ENCODE peak calls at places on chromosome 22, in seven cellular contexts. Q, O, B, M, G, A and U are unnamed samples.

GRCh38 chr22:50542416-50542927 is 3.2 kb upstream of the KLHDC7B start:
- DNase-seq in O (no peak), G (no peak), A (peak), M (no peak), Q (peak), B (no peak), U (peak)

GRCh38 chr22:49208768-49209252 is 618.9 kb downstream of the BRD1 start:
- DNase-seq in G (no peak), B (no peak), Q (no peak), O (no peak), A (no peak), M (peak), U (peak)

GRCh38 chr22:19707347-19708322 is 6.7 kb upstream of the SEPTIN5 start:
- DNase-seq in A (peak), Q (no peak), B (no peak), G (no peak), M (no peak), O (no peak), U (no peak)

GRCh38 chr22:17786435-17787158 is 12.3 kb upstream of the BID start:
- DNase-seq in G (no peak), O (no peak), Q (no peak), M (no peak), B (no peak), A (peak), U (peak)

GRCh38 chr22:45064313-45065268 is 54.8 kb upstream of the PHF21B start:
- DNase-seq in A (no peak), G (peak), B (no peak), Q (peak), O (no peak), M (no peak), U (no peak)

GRCh38 chr22:45462034-45462655 is 40.5 kb upstream of the FBLN1 start:
- DNase-seq in Q (no peak), O (no peak), B (no peak), M (no peak), A (peak), G (no peak), U (no peak)

GRCh38 chr22:45430871-45431270 is 17.4 kb downstream of the RIBC2 start:
- DNase-seq in Q (no peak), O (no peak), G (no peak), M (no peak), B (no peak), A (peak), U (no peak)

GRCh38 chr22:26585104-26585790 is 4.7 kb downstream of the TPST2 start:
- DNase-seq in G (no peak), M (no peak), B (no peak), Q (no peak), O (no peak), A (peak), U (peak)

GRCh38 chr22:33519140-33519973 is 400.9 kb downstream of the LARGE1 start:
- DNase-seq in M (no peak), G (peak), A (no peak), Q (peak), B (no peak), O (no peak), U (no peak)

GRCh38 chr22:29307658-29308147 is 1.3 kb downstream of the GAS2L1 start:
- DNase-seq in B (no peak), M (no peak), A (no peak), O (no peak), G (no peak), Q (no peak), U (no peak)

GRCh38 chr22:30044369-30044768 is 35.9 kb upstream of the HORMAD2 start:
- DNase-seq in O (no peak), A (no peak), B (no peak), M (no peak), G (no peak), Q (no peak), U (peak)

GRCh38 chr22:25067851-25068421 is 115.4 kb downstream of the KIAA1671 start:
- DNase-seq in A (peak), O (peak), B (peak), G (peak), M (no peak), Q (peak), U (no peak)

GRCh38 chr22:45290410-45290936 is 5.7 kb downstream of the UPK3A start:
- DNase-seq in O (no peak), A (peak), M (no peak), B (no peak), Q (no peak), G (no peak), U (no peak)

GRCh38 chr22:24845036-24845918 is 39.3 kb downstream of the SGSM1 start:
- DNase-seq in B (no peak), M (no peak), A (peak), G (no peak), O (no peak), Q (peak), U (no peak)

GRCh38 chr22:41238570-41239442 is 1.9 kb downstream of the CHADL start:
- DNase-seq in Q (no peak), M (no peak), G (no peak), B (no peak), O (no peak), A (no peak), U (no peak)

GRCh38 chr22:30457964-30458363 is 13.9 kb downstream of the SEC14L3 start:
- DNase-seq in A (no peak), O (no peak), G (no peak), Q (no peak), M (no peak), B (no peak), U (peak)

GRCh38 chr22:22431271-22432220 is 77.0 kb downstream of the ZNF280B start:
- DNase-seq in A (peak), B (peak), Q (peak), G (peak), O (no peak), M (no peak), U (peak)

GRCh38 chr22:47628477-47629272 is 866.2 kb downstream of the TBC1D22A start:
- DNase-seq in M (peak), B (no peak), A (no peak), G (no peak), Q (no peak), O (no peak), U (peak)

GRCh38 chr22:36321797-36322601 is 65.8 kb downstream of the MYH9 start:
- DNase-seq in O (no peak), G (no peak), B (no peak), M (no peak), A (no peak), Q (no peak), U (no peak)

GRCh38 chr22:41481131-41481830 is 12.4 kb downstream of the ACO2 start:
- DNase-seq in Q (no peak), O (no peak), A (peak), M (no peak), G (no peak), B (no peak), U (no peak)

GRCh38 chr22:27331526-27332281 is 469.9 kb downstream of the MN1 start:
- DNase-seq in A (peak), Q (no peak), G (no peak), M (no peak), B (no peak), O (no peak), U (no peak)

GRCh38 chr22:39959640-39960447 is at the start of gene TMA7B:
- DNase-seq in Q (peak), O (no peak), A (no peak), G (peak), B (peak), M (no peak), U (no peak)

GRCh38 chr22:35451602-35452001 is 51.7 kb downstream of the MCM5 start:
- DNase-seq in G (no peak), O (no peak), B (no peak), M (no peak), A (no peak), Q (no peak), U (no peak)

GRCh38 chr22:30214703-30215405 is 31.7 kb downstream of the LIF start:
- DNase-seq in O (no peak), Q (no peak), A (no peak), M (no peak), B (no peak), G (no peak), U (no peak)

GRCh38 chr22:48238966-48239365 is 1476.5 kb downstream of the TBC1D22A start:
- DNase-seq in Q (no peak), A (no peak), B (no peak), G (no peak), M (peak), O (no peak), U (peak)

GRCh38 chr22:50722716-50723428 is 15.1 kb upstream of the ACR start:
- DNase-seq in A (no peak), Q (no peak), B (no peak), O (no peak), G (no peak), M (no peak), U (no peak)

GRCh38 chr22:46142548-46143490 is 7.5 kb upstream of the PPARA start:
- DNase-seq in O (no peak), Q (no peak), B (no peak), G (no peak), M (no peak), A (no peak), U (no peak)

GRCh38 chr22:44309137-44309536 is 3.6 kb downstream of the SHISAL1 start:
- DNase-seq in M (no peak), G (no peak), O (no peak), Q (no peak), B (no peak), A (peak), U (no peak)

GRCh38 chr22:35046744-35047462 is 19.1 kb upstream of the ISX start:
- DNase-seq in B (no peak), M (no peak), O (no peak), A (no peak), Q (no peak), G (no peak), U (no peak)

GRCh38 chr22:38291201-38291777 is 18.5 kb upstream of the TMEM184B start:
- DNase-seq in O (no peak), B (no peak), A (no peak), M (no peak), G (no peak), Q (no peak), U (no peak)

GRCh38 chr22:43346521-43346929 is 3.4 kb upstream of the SCUBE1 start:
- DNase-seq in G (peak), M (peak), B (peak), O (no peak), Q (peak), A (peak), U (peak)

GRCh38 chr22:19994851-19995610 is 21.6 kb downstream of the ARVCF start:
- DNase-seq in A (no peak), O (no peak), M (no peak), Q (no peak), G (no peak), B (no peak), U (no peak)

GRCh38 chr22:22454997-22455396 is 53.5 kb downstream of the ZNF280B start:
- DNase-seq in A (no peak), Q (no peak), O (no peak), B (no peak), G (no peak), M (no peak), U (no peak)

GRCh38 chr22:42279425-42280020 is 9.1 kb upstream of the TCF20 start:
- DNase-seq in M (no peak), O (no peak), B (no peak), A (peak), G (no peak), Q (no peak), U (no peak)

GRCh38 chr22:26462971-26463661 is 20.5 kb downstream of the HPS4 start:
- DNase-seq in O (no peak), Q (no peak), B (no peak), A (no peak), M (no peak), G (no peak), U (no peak)

GRCh38 chr22:36659762-36660509 is 43.6 kb downstream of the CACNG2 start:
- DNase-seq in A (peak), G (peak), B (no peak), Q (peak), M (peak), O (peak), U (peak)

GRCh38 chr22:20977019-20977418 is 5.1 kb upstream of the LZTR1 start:
- DNase-seq in G (no peak), A (no peak), O (no peak), Q (no peak), M (no peak), B (no peak), U (no peak)

GRCh38 chr22:23107487-23108323 is 34.1 kb downstream of the RSPH14 start:
- DNase-seq in M (no peak), Q (no peak), A (no peak), G (no peak), B (no peak), O (no peak), U (no peak)